ENCODE peak calls at places on chromosomes 2 and 18, in eight cellular contexts. A is neural progenitor cell; S is heart left ventricle; J is cardiac muscle cell; U is CD8-positive, alpha-beta T cell; N is upper lobe of right lung; P is bronchial epithelial cell; X is heart right ventricle. B is an unnamed sample.

GRCh38 chr2:168460561-168460960 is 4.5 kb downstream of the CERS6 start:
- DNase-seq in P (no peak), A (no peak), U (no peak), N (no peak), S (no peak), X (no peak), J (no peak), B (no peak)

GRCh38 chr2:166513952-166514351 is 19.9 kb upstream of the SCN7A start:
- DNase-seq in S (no peak), A (no peak), P (no peak), U (no peak), X (no peak), J (no peak), N (no peak), B (no peak)

GRCh38 chr18:354456-354855 is 86.6 kb upstream of the THOC1 start:
- DNase-seq in A (no peak), N (no peak), S (no peak), X (no peak), P (no peak), U (no peak), J (no peak), B (no peak)

GRCh38 chr2:108253106-108253505 is 13.3 kb downstream of the SULT1C3 start:
- DNase-seq in A (no peak), U (no peak), X (no peak), J (no peak), N (no peak), S (no peak), P (no peak), B (no peak)

GRCh38 chr2:132446460-132446859 is 29.9 kb downstream of the GPR39 start:
- DNase-seq in J (no peak), X (no peak), S (no peak), N (no peak), A (peak; percentile 6), P (no peak), U (no peak), B (no peak)

GRCh38 chr2:234722176-234722575 is 225.3 kb upstream of the ARL4C start:
- DNase-seq in N (no peak), A (no peak), J (no peak), U (no peak), P (no peak), S (no peak), X (no peak), B (no peak)

GRCh38 chr18:71673954-71674353 is 870.2 kb downstream of the CBLN2 start:
- DNase-seq in X (no peak), A (no peak), N (no peak), U (no peak), J (no peak), P (no peak), S (no peak), B (no peak)

GRCh38 chr2:64259301-64259700 is 115.1 kb upstream of the PELI1 start:
- DNase-seq in U (no peak), S (peak; percentile 70), P (no peak), A (no peak), X (peak; percentile 70), J (no peak), N (no peak), B (no peak)

GRCh38 chr2:173355866-173356508 is 1.3 kb downstream of the CDCA7 start:
- DNase-seq in P (peak; percentile 96), S (no peak), J (no peak), A (no peak), U (no peak), X (no peak), N (no peak), B (peak; percentile 16)

GRCh38 chr18:22609642-22610041 is 191.9 kb upstream of the CTAGE1 start:
- DNase-seq in P (peak; percentile 24), N (peak; percentile 60), U (no peak), S (peak; percentile 79), X (peak; percentile 66), A (peak; percentile 42), J (peak; percentile 7), B (peak; percentile 79)

GRCh38 chr2:37877457-37878315 is 47.4 kb upstream of the RMDN2 start:
- DNase-seq in N (no peak), U (no peak), X (no peak), S (no peak), A (peak; percentile 77), J (peak; percentile 79), P (peak; percentile 65), B (peak; percentile 57)

GRCh38 chr18:79385749-79386341 is 9.9 kb upstream of the NFATC1 start:
- DNase-seq in A (no peak), X (no peak), P (no peak), N (peak; percentile 53), J (no peak), U (no peak), S (no peak), B (no peak)

GRCh38 chr18:61502472-61502871 is 169.2 kb downstream of the CDH20 start:
- DNase-seq in A (peak; percentile 82), J (peak; percentile 77), S (no peak), U (no peak), P (peak; percentile 57), X (no peak), N (no peak), B (peak; percentile 57)

GRCh38 chr2:63701406-63701805 is 112.6 kb downstream of the MDH1 start:
- DNase-seq in J (no peak), S (no peak), U (no peak), P (no peak), N (no peak), A (no peak), X (no peak), B (no peak)

GRCh38 chr2:27171351-27171848 is 22.6 kb downstream of the TCF23 start:
- DNase-seq in P (no peak), J (no peak), N (no peak), S (no peak), X (no peak), U (no peak), A (no peak), B (no peak)

GRCh38 chr2:210363876-210364275 is 48.9 kb upstream of the MYL1 start:
- DNase-seq in J (no peak), A (no peak), P (no peak), U (no peak), S (no peak), N (no peak), X (no peak), B (no peak)

GRCh38 chr18:33751613-33752221 is 173.7 kb downstream of the ASXL3 start:
- DNase-seq in N (no peak), P (peak; percentile 33), X (no peak), S (no peak), U (no peak), J (peak; percentile 27), A (peak; percentile 43), B (no peak)

GRCh38 chr18:70461323-70462077 is 172.7 kb downstream of the SOCS6 start:
- DNase-seq in J (no peak), P (no peak), S (no peak), A (no peak), X (no peak), U (no peak), N (no peak), B (no peak)

GRCh38 chr2:229838729-229839128 is 83.1 kb downstream of the TRIP12 start:
- DNase-seq in U (no peak), X (no peak), J (no peak), A (no peak), S (no peak), P (no peak), N (no peak), B (no peak)

GRCh38 chr2:44097322-44097907 is 71.3 kb upstream of the PPM1B start:
- DNase-seq in S (no peak), N (no peak), P (no peak), J (no peak), X (no peak), U (no peak), A (no peak), B (no peak)

GRCh38 chr2:18345848-18346247 is 214.6 kb downstream of the RDH14 start:
- DNase-seq in N (peak; percentile 68), S (peak; percentile 46), A (no peak), U (no peak), J (peak; percentile 28), P (peak; percentile 88), X (no peak), B (no peak)

DNA sequence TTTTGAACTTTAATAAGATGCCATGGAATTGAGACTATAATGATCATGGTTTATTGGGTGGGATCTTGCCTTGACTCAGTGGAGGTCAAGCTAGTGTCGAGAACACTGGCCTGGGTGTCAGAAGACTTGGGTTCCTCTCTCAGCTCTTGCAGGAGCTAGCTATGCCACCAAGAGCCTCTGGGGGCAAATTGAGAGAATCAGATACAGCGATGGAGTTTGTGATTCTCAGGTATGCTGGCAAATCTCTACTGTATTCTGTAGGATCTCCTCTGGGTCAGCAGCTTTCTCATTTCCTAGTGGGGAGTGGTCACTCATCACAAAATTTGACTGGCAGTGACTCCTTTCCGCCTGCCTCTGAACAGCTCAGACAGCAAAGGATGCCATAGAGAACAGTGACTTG is 477.0 kb downstream of the RNF144A start:
- DNase-seq in P (no peak), N (no peak), J (no peak), U (no peak), S (no peak), A (no peak), X (no peak), B (no peak)
- TF ChIP-seq CTCF in P (no peak), N (no peak), J (no peak), U (no peak), S (no peak), A (peak; percentile 3), X (no peak), B (no peak)

GRCh38 chr2:53896864-53897263 is 37.1 kb upstream of the GPR75 start:
- DNase-seq in J (no peak), A (no peak), S (no peak), P (peak; percentile 95), X (no peak), N (no peak), U (no peak), B (peak; percentile 13)
- H3K36me3 ChIP-seq in J (peaks cover 83% of the 10 kb centered on the region), A (peaks cover 25% of the 10 kb centered on the region), S (peaks cover 100% of the 10 kb centered on the region), P (peaks cover 14% of the 10 kb centered on the region), X (no peaks in the 10 kb centered on the region), N (peaks cover 100% of the 10 kb centered on the region), U (peaks cover 37% of the 10 kb centered on the region), B (peaks cover 69% of the 10 kb centered on the region)

GRCh38 chr2:111918383-111918806 is 20.0 kb downstream of the MERTK start:
- DNase-seq in J (no peak), P (no peak), U (no peak), N (no peak), S (no peak), X (no peak), A (no peak), B (peak; percentile 73)

GRCh38 chr2:111919794-111920608 is 21.6 kb downstream of the MERTK start:
- DNase-seq in J (no peak), U (no peak), N (peak; percentile 88), S (peak; percentile 68), P (no peak), A (no peak), X (peak; percentile 38), B (peak; percentile 30)

GRCh38 chr2:111923271-111923670 is 24.9 kb downstream of the MERTK start:
- DNase-seq in P (no peak), U (no peak), X (no peak), S (no peak), J (no peak), N (no peak), A (no peak), B (no peak)

GRCh38 chr2:111924617-111925107 is 26.3 kb downstream of the MERTK start:
- DNase-seq in P (peak; percentile 12), U (no peak), X (no peak), S (no peak), N (no peak), A (no peak), J (no peak), B (no peak)

GRCh38 chr2:111919362-111919761 is 21.0 kb downstream of the MERTK start:
- DNase-seq in J (no peak), S (no peak), P (no peak), X (no peak), U (no peak), N (no peak), A (peak; percentile 31), B (no peak)
- TF ChIP-seq CTCF in J (peak; percentile 36), S (no peak), P (peak; percentile 6), X (peak; percentile 25), U (no peak), N (peak; percentile 12), A (peak; percentile 48), B (peak; percentile 54)

GRCh38 chr2:30271300-30271699 is 40.0 kb downstream of the LBH start:
- DNase-seq in U (no peak), S (no peak), P (no peak), J (no peak), N (no peak), A (no peak), X (no peak), B (no peak)
- H3K36me3 ChIP-seq in U (no peaks in the 10 kb centered on the region), S (no peaks in the 10 kb centered on the region), P (no peaks in the 10 kb centered on the region), J (no peaks in the 10 kb centered on the region), N (no peaks in the 10 kb centered on the region), A (no peaks in the 10 kb centered on the region), X (no peaks in the 10 kb centered on the region), B (no peaks in the 10 kb centered on the region)